ENCODE peak calls at places on chromosomes 4 and X, in seven cellular contexts. X is K562, D is fibroblast of lung, R is endothelial cell of umbilical vein, M is GM23338, Y is mammary epithelial cell, S is neural progenitor cell. J is an unnamed sample.

GRCh38 chr4:150033937-150034336 is 44.3 kb upstream of the DCLK2 start:
- DNase-seq in M (no peak), D (peak), Y (peak), S (no peak), R (peak), X (no peak), J (no peak)

GRCh38 chr4:25702848-25703247 is 47.2 kb downstream of the SLC34A2 start:
- DNase-seq in M (no peak), S (no peak), D (peak), R (no peak), Y (peak), X (no peak), J (no peak)

GRCh38 chrX:58025979-58026378 is 115.7 kb upstream of the ZXDA start:
- DNase-seq in R (peak), S (peak), X (peak), Y (peak), M (peak), D (peak), J (peak)

GRCh38 chr4:175346381-175346780 is 428.2 kb downstream of the ADAM29 start:
- DNase-seq in X (no peak), Y (no peak), M (no peak), D (no peak), R (no peak), S (no peak), J (no peak)

GRCh38 chr4:86544313-86544966 is 49.7 kb upstream of the PTPN13 start:
- DNase-seq in X (no peak), Y (no peak), M (no peak), S (no peak), D (no peak), R (no peak), J (peak)

GRCh38 chr4:165299399-165300060 is 27.9 kb upstream of the MSMO1 start:
- DNase-seq in Y (no peak), X (no peak), S (no peak), R (no peak), M (peak), D (no peak), J (no peak)

GRCh38 chrX:145816607-145817298 is 876 bp upstream of the SLITRK2 start:
- DNase-seq in M (no peak), X (no peak), Y (no peak), R (no peak), D (no peak), S (peak), J (no peak)

GRCh38 chr4:14768449-14768848 is 233.8 kb upstream of the CPEB2 start:
- DNase-seq in Y (no peak), X (no peak), M (no peak), S (no peak), D (no peak), R (no peak), J (no peak)

GRCh38 chr4:169208516-169208915 is 62.2 kb downstream of the SH3RF1 start:
- DNase-seq in X (no peak), D (peak), S (peak), Y (peak), M (no peak), R (no peak), J (no peak)

GRCh38 chrX:94058728-94059382 is 384.8 kb downstream of the FAM133A start:
- DNase-seq in M (peak), R (no peak), S (peak), X (peak), D (no peak), Y (peak), J (peak)

GRCh38 chr4:174627473-174627872 is 105.2 kb upstream of the HPGD start:
- DNase-seq in S (no peak), Y (peak), M (no peak), R (no peak), X (no peak), D (no peak), J (no peak)

GRCh38 chrX:130575831-130576404 is 174.1 kb downstream of the RBMX2 start:
- DNase-seq in M (peak), R (peak), D (peak), X (peak), Y (peak), S (peak), J (peak)

GRCh38 chrX:63761639-63762038 is 23.4 kb downstream of the ARHGEF9 start:
- DNase-seq in X (no peak), R (peak), Y (no peak), M (no peak), S (no peak), D (no peak), J (peak)

GRCh38 chrX:20271730-20272129 is 5.0 kb upstream of the RPS6KA3 start:
- DNase-seq in S (no peak), R (no peak), M (no peak), D (no peak), Y (peak), X (no peak), J (no peak)

GRCh38 chrX:119622356-119623232 is 16.4 kb upstream of the NKRF start:
- DNase-seq in Y (no peak), S (no peak), X (no peak), R (peak), D (peak), M (no peak), J (no peak)

GRCh38 chr4:147362868-147363440 is 117.9 kb upstream of the EDNRA start:
- DNase-seq in S (no peak), M (no peak), X (no peak), R (no peak), D (peak), Y (peak), J (no peak)

GRCh38 chrX:154142950-154143745 is 895 bp upstream of the OPN1LW start:
- DNase-seq in X (no peak), M (no peak), D (no peak), Y (no peak), R (no peak), S (no peak), J (no peak)

GRCh38 chrX:155819966-155820491 is 61.1 kb upstream of the VAMP7 start:
- DNase-seq in R (peak), X (peak), Y (peak), S (peak), D (peak), M (peak), J (peak)

GRCh38 chr4:26163425-26164362 is 157.1 kb upstream of the RBPJ start:
- DNase-seq in Y (no peak), S (no peak), D (no peak), R (no peak), X (no peak), M (peak), J (no peak)

GRCh38 chr4:152778656-152779512 is 646 bp downstream of the TIGD4 start:
- DNase-seq in D (no peak), Y (peak), M (peak), S (peak), R (peak), X (peak), J (peak)

GRCh38 chr4:148445071-148445902 is 3.1 kb upstream of the NR3C2 start:
- DNase-seq in Y (no peak), M (peak), R (peak), D (peak), S (peak), X (peak), J (peak)

GRCh38 chrX:47649302-47649701 is 1.1 kb downstream of the ELK1 start:
- DNase-seq in S (no peak), M (no peak), Y (no peak), X (no peak), D (no peak), R (no peak), J (no peak)

GRCh38 chr4:154622598-154622997 is 10.1 kb upstream of the FGG start:
- DNase-seq in M (peak), X (peak), S (peak), D (peak), R (peak), Y (peak), J (peak)

GRCh38 chr4:103354006-103354405 is 155.9 kb upstream of the CENPE start:
- DNase-seq in S (no peak), R (no peak), M (no peak), Y (no peak), X (no peak), D (no peak), J (no peak)

GRCh38 chr4:2390146-2390545 is 28.3 kb downstream of the ZFYVE28 start:
- DNase-seq in M (no peak), X (peak), R (no peak), D (no peak), S (no peak), Y (no peak), J (no peak)

GRCh38 chr4:152572417-152573086 is 36.7 kb upstream of the FBXW7 start:
- DNase-seq in X (peak), M (no peak), S (no peak), R (peak), Y (peak), D (peak), J (no peak)

GRCh38 chrX:20252392-20253231 is 14.1 kb downstream of the RPS6KA3 start:
- DNase-seq in M (peak), S (peak), R (peak), X (peak), D (peak), Y (peak), J (peak)

GRCh38 chrX:135086197-135086854 is 34.0 kb downstream of the ETDB start:
- DNase-seq in S (peak), X (peak), Y (peak), R (peak), D (peak), M (peak), J (peak)

GRCh38 chr4:23382880-23383279 is 507.0 kb downstream of the PPARGC1A start:
- DNase-seq in R (no peak), X (no peak), M (no peak), Y (no peak), D (peak), S (no peak), J (no peak)

GRCh38 chr4:154559141-154559841 is 3.5 kb upstream of the FGB start:
- DNase-seq in D (peak), X (peak), R (peak), S (peak), M (peak), Y (peak), J (peak)

GRCh38 chr4:118335774-118336173 is 17.0 kb downstream of the PRSS12 start:
- DNase-seq in D (no peak), M (no peak), S (no peak), X (no peak), Y (no peak), R (no peak), J (no peak)

GRCh38 chr4:177464026-177464425 is 21.8 kb upstream of the AGA start:
- DNase-seq in X (no peak), R (no peak), Y (no peak), S (no peak), M (no peak), D (peak), J (no peak)

GRCh38 chr4:183788308-183788707 is 116.8 kb upstream of the STOX2 start:
- DNase-seq in Y (peak), R (no peak), D (no peak), X (no peak), S (no peak), M (no peak), J (no peak)

GRCh38 chrX:129773649-129774458 is 5.9 kb upstream of the SASH3 start:
- DNase-seq in X (no peak), M (no peak), D (no peak), R (no peak), S (peak), Y (no peak), J (peak)

GRCh38 chr4:86935833-86936721 is 1.3 kb downstream of the AFF1 start:
- DNase-seq in X (peak), S (peak), R (peak), Y (peak), D (peak), M (peak), J (peak)

DNA sequence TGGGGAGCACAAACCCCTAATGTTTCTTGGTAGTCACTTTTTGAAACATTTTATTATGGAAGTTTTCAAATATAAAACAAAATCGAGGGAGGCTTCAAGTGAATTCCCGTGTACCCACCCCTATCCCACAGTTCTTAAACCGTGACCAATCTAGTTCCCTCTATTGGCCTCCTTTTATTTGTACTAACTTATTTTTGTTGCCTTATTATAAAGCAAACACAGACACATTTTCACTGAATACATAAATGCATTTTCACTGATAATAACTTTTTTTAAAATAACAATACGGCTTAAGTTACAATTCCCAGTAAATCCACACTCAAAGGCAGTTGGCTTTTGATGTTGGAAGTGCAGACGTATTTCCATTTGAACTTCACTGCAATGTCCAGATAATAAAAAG is 9.3 kb downstream of the HMX1 start:
- DNase-seq in M (no peak), D (no peak), R (no peak), S (no peak), Y (no peak), X (no peak), J (no peak)
- TF ChIP-seq EZH2 in M (peak), D (no peak), R (no peak), S (no peak), Y (no peak), X (no peak), J (no peak)

GRCh38 chr4:56532239-56532638 is 26.6 kb downstream of the ARL9 start:
- DNase-seq in Y (no peak), D (no peak), X (no peak), R (no peak), S (no peak), M (no peak), J (no peak)

GRCh38 chr4:56530269-56531148 is 24.9 kb downstream of the ARL9 start:
- DNase-seq in Y (peak), R (peak), X (peak), D (peak), M (peak), S (peak), J (peak)

GRCh38 chr4:56531823-56532222 is 26.2 kb downstream of the ARL9 start:
- DNase-seq in X (peak), Y (no peak), M (no peak), R (no peak), D (no peak), S (no peak), J (no peak)

GRCh38 chr4:56535915-56536314 is 30.3 kb downstream of the ARL9 start:
- DNase-seq in R (no peak), D (no peak), X (no peak), M (peak), S (peak), Y (no peak), J (no peak)

DNA sequence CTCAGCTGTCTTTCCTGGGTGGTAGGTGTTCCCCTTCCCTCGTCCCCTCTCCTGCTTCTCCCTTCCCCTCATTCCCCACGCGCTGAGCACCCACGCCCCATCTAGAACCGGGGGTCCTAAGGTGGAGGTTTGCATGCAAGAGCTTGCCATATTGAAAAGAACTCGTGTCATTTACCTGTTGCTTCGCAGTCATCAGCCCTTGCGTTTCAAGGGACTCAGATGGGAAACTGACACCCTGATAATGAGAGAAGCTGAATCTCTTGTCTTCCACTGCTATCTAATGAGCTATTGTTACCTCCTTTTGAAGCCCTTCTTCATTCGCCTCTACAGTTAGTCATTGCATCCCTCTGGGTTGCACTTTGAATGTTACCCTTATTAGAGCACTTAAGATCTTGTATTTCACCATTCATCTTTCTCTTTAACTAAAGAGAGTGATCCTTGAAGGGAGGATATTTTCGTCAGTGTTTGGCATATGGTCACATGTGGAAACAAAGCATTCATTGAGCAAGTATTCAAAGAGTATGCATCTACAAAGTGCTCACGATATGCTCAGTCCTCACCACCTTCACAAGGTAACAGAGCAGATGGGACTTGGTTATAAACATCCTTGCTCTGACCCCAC is 25.7 kb downstream of the ARL9 start:
- DNase-seq in S (no peak), R (no peak), Y (no peak), X (peak), D (no peak), M (peak), J (no peak)
- TF ChIP-seq EZH2 in S (peak), R (peak), Y (no peak), X (no peak), D (no peak), M (no peak), J (no peak)

GRCh38 chrX:643911-644303 is 13.3 kb downstream of the SHOX start:
- DNase-seq in X (no peak), R (no peak), M (peak), Y (no peak), D (no peak), S (no peak), J (no peak)
- TF ChIP-seq EZH2 in X (no peak), R (no peak), M (peak), Y (no peak), D (no peak), S (no peak), J (no peak)

GRCh38 chr4:8868321-8869001 is 3.2 kb downstream of the HMX1 start:
- DNase-seq in Y (no peak), D (no peak), S (no peak), R (no peak), X (no peak), M (peak), J (no peak)
- TF ChIP-seq EZH2 in Y (no peak), D (peak), S (peak), R (peak), X (no peak), M (peak), J (no peak)

GRCh38 chr4:1170805-1171305 is 1.5 kb downstream of the SPON2 start:
- DNase-seq in M (no peak), Y (no peak), S (no peak), R (no peak), D (no peak), X (no peak), J (no peak)

GRCh38 chr4:1172971-1173757 is 781 bp upstream of the SPON2 start:
- DNase-seq in M (peak), X (no peak), R (no peak), S (peak), D (no peak), Y (no peak), J (no peak)

GRCh38 chr4:1170156-1170804 is 2.1 kb downstream of the SPON2 start:
- DNase-seq in Y (no peak), M (no peak), X (no peak), R (no peak), S (no peak), D (no peak), J (no peak)

GRCh38 chr4:1172228-1172851 is at the start of gene SPON2:
- DNase-seq in S (peak), R (no peak), M (peak), Y (no peak), D (peak), X (no peak), J (no peak)

DNA sequence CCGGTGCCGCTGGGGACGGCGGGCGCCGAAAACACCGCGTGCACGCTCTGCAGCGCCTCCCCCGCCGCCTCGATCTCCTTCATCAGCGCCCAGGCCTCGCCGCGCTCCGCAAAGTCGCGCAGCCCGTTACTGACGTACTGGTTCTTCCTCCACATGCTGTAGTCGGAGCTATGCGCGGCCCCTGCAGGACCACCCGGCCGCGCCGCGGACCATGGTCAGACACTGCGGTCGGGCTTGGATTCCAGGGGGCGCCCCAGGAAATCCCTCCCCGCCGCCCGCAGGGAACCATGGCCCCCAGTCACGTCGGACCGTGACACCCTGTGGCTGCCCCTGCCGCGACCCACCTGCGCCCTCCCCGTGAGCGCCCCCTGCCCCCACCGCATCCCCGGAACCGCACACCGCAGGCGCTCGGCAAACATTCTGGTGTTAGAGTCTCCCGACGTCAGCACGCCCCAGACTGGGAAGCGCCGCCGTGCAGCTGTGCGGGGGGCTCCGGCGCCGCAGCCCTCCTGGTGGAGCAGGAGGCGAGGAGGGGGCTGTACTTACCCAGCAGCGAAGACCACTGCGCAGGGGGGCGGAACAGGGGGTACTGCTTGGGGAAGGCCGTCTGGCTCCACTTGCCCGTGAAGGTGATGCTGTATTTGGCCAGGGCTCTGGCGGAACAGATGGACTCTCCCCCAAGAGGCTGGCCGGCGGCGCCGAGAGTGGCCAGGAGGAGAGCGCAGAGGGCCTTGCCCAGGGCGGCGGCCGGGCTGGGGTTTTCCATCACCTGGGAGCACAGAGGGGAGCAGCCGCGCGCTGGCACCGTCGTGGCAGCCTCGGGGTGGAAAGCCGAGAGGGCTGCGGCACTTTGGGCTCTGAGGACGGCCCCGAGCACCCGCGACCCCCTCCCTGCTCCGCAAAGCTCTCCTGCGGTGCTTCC is 816 bp downstream of the SPON2 start:
- DNase-seq in Y (no peak), M (peak), X (no peak), D (no peak), R (no peak), S (peak), J (no peak)
- TF ChIP-seq EZH2 in Y (peak), M (peak), X (no peak), D (no peak), R (peak), S (peak), J (no peak)

J was measured in MM.1S.